ENCODE peak calls at places on chromosome 17, in six cellular contexts. V is GM19239; A is MM.1S; Y is NCI-H1105 treated with DMSO at 0.1 percent for 48 hours; I is B cell; M is CD8-positive, alpha-beta T cell. T is an unnamed sample.
A peak's percentile ranks its signal among the peaks of the same experiment; 100 is the strongest.

GRCh38 chr17:44707755-44708400 is 587 bp upstream of the DBF4B start:
- DNase-seq in I (no peak), V (no peak), A (no peak), Y (no peak), M (no peak), T (no peak)

GRCh38 chr17:35947156-35947585 is 3.7 kb upstream of the LYZL6 start:
- DNase-seq in M (peak; percentile 29), Y (peak; percentile 30), V (peak; percentile 30), I (peak; percentile 48), A (peak; percentile 65), T (no peak)

GRCh38 chr17:29176500-29177351 is 3.5 kb downstream of the MYO18A start:
- DNase-seq in I (peak; percentile 86), M (peak; percentile 36), Y (peak; percentile 57), A (peak; percentile 88), V (peak; percentile 80), T (peak; percentile 82)

GRCh38 chr17:83086197-83086880 is 6.9 kb downstream of the METRNL start:
- DNase-seq in M (no peak), A (no peak), I (no peak), V (no peak), Y (no peak), T (no peak)

GRCh38 chr17:17706140-17707060 is 25.1 kb downstream of the RAI1 start:
- DNase-seq in V (no peak), Y (no peak), A (no peak), M (no peak), I (no peak), T (no peak)

GRCh38 chr17:46212634-46213435 is 19.6 kb upstream of the KANSL1 start:
- DNase-seq in I (peak; percentile 50), V (peak; percentile 36), M (peak; percentile 46), A (peak; percentile 52), Y (peak; percentile 64), T (no peak)

GRCh38 chr17:40355123-40355803 is 9.3 kb downstream of the GJD3 start:
- DNase-seq in Y (peak; percentile 16), M (peak; percentile 73), I (peak; percentile 95), A (no peak), V (peak; percentile 89), T (peak; percentile 80)

GRCh38 chr17:17792551-17793377 is 44.0 kb downstream of the SREBF1 start:
- DNase-seq in A (no peak), Y (no peak), I (peak; percentile 72), V (peak; percentile 79), M (peak; percentile 46), T (no peak)

GRCh38 chr17:58317421-58318064 is 11.1 kb downstream of the TSPOAP1 start:
- DNase-seq in A (peak; percentile 75), V (peak; percentile 85), Y (peak; percentile 38), M (peak; percentile 62), I (peak; percentile 86), T (peak; percentile 52)

GRCh38 chr17:74760404-74761105 is 12.1 kb downstream of the NHERF1 start:
- DNase-seq in A (no peak), V (no peak), M (no peak), I (no peak), Y (no peak), T (peak; percentile 81)

GRCh38 chr17:156946-157345 is 19.6 kb downstream of the SCGB1C2 start:
- DNase-seq in A (no peak), M (no peak), V (no peak), Y (no peak), I (no peak), T (no peak)

GRCh38 chr17:17018021-17018441 is 24.2 kb upstream of the MPRIP start:
- DNase-seq in Y (no peak), A (no peak), V (no peak), I (no peak), M (no peak), T (no peak)

GRCh38 chr17:36773039-36773438 is 164.2 kb upstream of the LHX1 start:
- DNase-seq in Y (peak; percentile 43), I (no peak), V (no peak), M (no peak), A (no peak), T (no peak)

GRCh38 chr17:4573682-4574081 is 10.6 kb upstream of the SMTNL2 start:
- DNase-seq in A (peak; percentile 79), Y (no peak), M (no peak), I (no peak), V (no peak), T (peak; percentile 66)

GRCh38 chr17:10117581-10118001 is 80.8 kb downstream of the GAS7 start:
- DNase-seq in M (no peak), Y (no peak), V (no peak), A (no peak), I (no peak), T (no peak)

GRCh38 chr17:56317351-56318208 is 164.3 kb downstream of the ANKFN1 start:
- DNase-seq in Y (no peak), I (no peak), A (no peak), V (no peak), M (no peak), T (no peak)

GRCh38 chr17:8794636-8795035 is 4.5 kb downstream of the MFSD6L start:
- DNase-seq in Y (no peak), M (no peak), I (no peak), A (no peak), V (no peak), T (no peak)

GRCh38 chr17:56594528-56595418 is 1.3 kb downstream of the NOG start:
- DNase-seq in M (no peak), I (peak; percentile 56), A (peak; percentile 50), Y (no peak), V (peak; percentile 13), T (no peak)

GRCh38 chr17:37315601-37316000 is 60.2 kb upstream of the C17orf78 start:
- DNase-seq in Y (no peak), I (no peak), A (no peak), V (no peak), M (no peak), T (no peak)

GRCh38 chr17:60744355-60744958 is 66.8 kb downstream of the BCAS3 start:
- DNase-seq in A (no peak), M (no peak), V (no peak), I (no peak), Y (no peak), T (no peak)

GRCh38 chr17:296382-296781 is 56.2 kb downstream of the RPH3AL start:
- DNase-seq in A (no peak), M (no peak), Y (no peak), I (no peak), V (no peak), T (peak; percentile 9)

GRCh38 chr17:19376799-19377198 is 1.5 kb upstream of the MAPK7 start:
- DNase-seq in M (no peak), I (no peak), V (no peak), Y (peak; percentile 67), A (peak; percentile 28), T (no peak)

GRCh38 chr17:50361561-50362480 is 11.2 kb downstream of the MRPL27 start:
- DNase-seq in M (peak; percentile 32), Y (peak; percentile 10), I (peak; percentile 81), A (peak; percentile 64), V (peak; percentile 83), T (peak; percentile 52)

GRCh38 chr17:74419862-74420492 is 11.9 kb upstream of the GPRC5C start:
- DNase-seq in M (no peak), I (no peak), V (no peak), Y (no peak), A (no peak), T (no peak)

GRCh38 chr17:28710948-28711722 is 553 bp downstream of the PROCA1 start:
- DNase-seq in V (peak; percentile 95), A (peak; percentile 78), I (peak; percentile 94), Y (peak; percentile 79), M (peak; percentile 84), T (peak; percentile 90)

GRCh38 chr17:4304417-4305027 is 40.7 kb upstream of the ANKFY1 start:
- DNase-seq in I (peak; percentile 56), V (peak; percentile 19), M (peak; percentile 25), A (peak; percentile 51), Y (peak; percentile 49), T (no peak)

GRCh38 chr17:43456661-43457361 is 27.0 kb upstream of the DHX8 start:
- DNase-seq in A (no peak), M (no peak), I (no peak), Y (no peak), V (no peak), T (peak; percentile 89)

GRCh38 chr17:49913226-49914095 is 55.5 kb upstream of the DLX4 start:
- DNase-seq in V (no peak), M (no peak), I (no peak), Y (no peak), A (no peak), T (no peak)

GRCh38 chr17:789160-789840 is 7.1 kb downstream of the MRM3 start:
- DNase-seq in V (no peak), M (no peak), I (no peak), A (no peak), Y (no peak), T (no peak)

GRCh38 chr17:38766341-38766740 is 13.8 kb downstream of the PSMB3 start:
- DNase-seq in Y (no peak), A (no peak), I (no peak), M (no peak), V (no peak), T (no peak)

GRCh38 chr17:40542562-40543411 is 22.5 kb downstream of the CCR7 start:
- DNase-seq in Y (no peak), I (no peak), M (no peak), V (no peak), A (no peak), T (peak; percentile 94)

GRCh38 chr17:69884361-69884760 is 190.7 kb upstream of the KCNJ16 start:
- DNase-seq in V (no peak), Y (no peak), M (no peak), I (no peak), A (no peak), T (no peak)

GRCh38 chr17:69477204-69477899 is 62.9 kb downstream of the MAP2K6 start:
- DNase-seq in M (no peak), Y (no peak), V (no peak), A (no peak), I (no peak), T (no peak)